ENCODE peak calls at places on chromosomes 11 and 22, in four cellular contexts. V is AG04449, K is stomach, E is foreskin fibroblast. W is an unnamed sample.

GRCh38 chr11:86232556-86232955 is 12.0 kb upstream of the EED start:
- DNase-seq in V (no peak), K (no peak), E (no peak), W (no peak)

GRCh38 chr11:129749141-129749540 is 66.5 kb upstream of the TMEM45B start:
- DNase-seq in V (no peak), K (no peak), E (no peak), W (no peak)

GRCh38 chr11:30585067-30585891 is 874 bp downstream of the MPPED2 start:
- DNase-seq in V (no peak), K (peak), E (no peak), W (no peak)

GRCh38 chr11:110086892-110087309 is 6.3 kb upstream of the ZC3H12C start:
- DNase-seq in V (peak), K (no peak), E (peak), W (peak)

GRCh38 chr11:59676205-59676604 is 7.4 kb upstream of the PATL1 start:
- DNase-seq in V (no peak), K (no peak), E (no peak), W (no peak)

GRCh38 chr22:46084943-46085830 is 65.1 kb upstream of the PPARA start:
- DNase-seq in V (no peak), K (peak), E (peak), W (no peak)

GRCh38 chr22:19962246-19962908 is 20.8 kb upstream of the TXNRD2 start:
- DNase-seq in V (no peak), K (peak), E (peak), W (no peak)

GRCh38 chr11:17991799-17992433 is 20.9 kb downstream of the SERGEF start:
- DNase-seq in V (no peak), K (peak), E (peak), W (no peak)

GRCh38 chr11:128179049-128179448 is 408.3 kb downstream of the ETS1 start:
- DNase-seq in V (no peak), K (no peak), E (no peak), W (no peak)

GRCh38 chr22:20291604-20292063 is 23.5 kb upstream of the RTN4R start:
- DNase-seq in V (no peak), K (no peak), E (no peak), W (no peak)

GRCh38 chr11:124867700-124868099 is 2.5 kb downstream of the ROBO3 start:
- DNase-seq in V (no peak), K (no peak), E (no peak), W (no peak)

GRCh38 chr11:73284106-73284505 is 12.0 kb downstream of the P2RY6 start:
- DNase-seq in V (no peak), K (no peak), E (no peak), W (no peak)

GRCh38 chr11:104127828-104128227 is 36.1 kb downstream of the PDGFD start:
- DNase-seq in V (no peak), K (no peak), E (peak), W (peak)

GRCh38 chr11:120054016-120054752 is 83.7 kb downstream of the TRIM29 start:
- DNase-seq in V (no peak), K (no peak), E (no peak), W (no peak)

GRCh38 chr11:2527621-2528291 is 82.9 kb downstream of the KCNQ1 start:
- DNase-seq in V (no peak), K (no peak), E (no peak), W (no peak)

GRCh38 chr11:83782329-83782728 is 496.2 kb upstream of the CCDC90B start:
- DNase-seq in V (no peak), K (no peak), E (no peak), W (no peak)

GRCh38 chr11:75571625-75572024 is 9.6 kb downstream of the SERPINH1 start:
- DNase-seq in V (no peak), K (no peak), E (no peak), W (no peak)

GRCh38 chr11:2312232-2313042 is 10.6 kb downstream of the TSPAN32 start:
- DNase-seq in V (no peak), K (no peak), E (peak), W (no peak)

GRCh38 chr22:20635227-20635591 is 127.8 kb downstream of the MED15 start:
- DNase-seq in V (no peak), K (no peak), E (no peak), W (no peak)

GRCh38 chr11:45876401-45876800 is 9.1 kb upstream of the MAPK8IP1 start:
- DNase-seq in V (no peak), K (no peak), E (no peak), W (no peak)

GRCh38 chr11:68010058-68011041 is at the start of gene ALDH3B1:
- DNase-seq in V (no peak), K (peak), E (peak), W (peak)

GRCh38 chr11:5700422-5701064 is 11.0 kb downstream of the TRIM22 start:
- DNase-seq in V (no peak), K (no peak), E (no peak), W (no peak)
- H3K4me3 ChIP-seq in V (no peak), K (no peak), E (no peak), W (no peak)

GRCh38 chr22:24436553-24436952 is 9.2 kb downstream of the ADORA2A start:
- DNase-seq in V (no peak), K (no peak), E (no peak), W (no peak)

GRCh38 chr22:24437820-24438328 is 10.5 kb downstream of the ADORA2A start:
- DNase-seq in V (no peak), K (no peak), E (no peak), W (no peak)

GRCh38 chr22:24435323-24435645 is 7.9 kb downstream of the ADORA2A start:
- DNase-seq in V (no peak), K (no peak), E (no peak), W (no peak)

GRCh38 chr22:24435861-24436351 is 8.5 kb downstream of the ADORA2A start:
- DNase-seq in V (no peak), K (no peak), E (peak), W (peak)

DNA sequence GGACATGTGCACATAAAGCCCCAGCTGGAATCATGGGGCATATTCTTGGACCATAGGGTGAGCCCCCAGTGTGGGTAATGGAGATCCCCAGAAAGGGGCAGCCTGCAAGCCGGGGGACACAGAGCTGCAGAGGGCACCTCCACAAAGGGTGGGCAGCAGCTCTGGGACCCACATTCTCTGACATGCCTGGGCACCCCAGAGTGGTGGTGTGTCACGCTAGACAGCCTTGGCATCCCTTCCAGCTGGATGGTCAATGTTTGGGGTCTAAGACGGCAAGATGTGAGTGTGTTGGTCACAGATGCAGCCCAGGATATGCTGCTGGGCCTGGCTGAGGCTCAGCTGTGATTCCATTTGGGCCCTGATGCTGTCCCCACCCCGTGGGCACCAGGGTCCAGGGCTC is 9.7 kb downstream of the ADORA2A start:
- DNase-seq in V (no peak), K (no peak), E (no peak), W (no peak)
- H3K4me3 ChIP-seq in V (no peak), K (no peak), E (no peak), W (no peak)

DNA sequence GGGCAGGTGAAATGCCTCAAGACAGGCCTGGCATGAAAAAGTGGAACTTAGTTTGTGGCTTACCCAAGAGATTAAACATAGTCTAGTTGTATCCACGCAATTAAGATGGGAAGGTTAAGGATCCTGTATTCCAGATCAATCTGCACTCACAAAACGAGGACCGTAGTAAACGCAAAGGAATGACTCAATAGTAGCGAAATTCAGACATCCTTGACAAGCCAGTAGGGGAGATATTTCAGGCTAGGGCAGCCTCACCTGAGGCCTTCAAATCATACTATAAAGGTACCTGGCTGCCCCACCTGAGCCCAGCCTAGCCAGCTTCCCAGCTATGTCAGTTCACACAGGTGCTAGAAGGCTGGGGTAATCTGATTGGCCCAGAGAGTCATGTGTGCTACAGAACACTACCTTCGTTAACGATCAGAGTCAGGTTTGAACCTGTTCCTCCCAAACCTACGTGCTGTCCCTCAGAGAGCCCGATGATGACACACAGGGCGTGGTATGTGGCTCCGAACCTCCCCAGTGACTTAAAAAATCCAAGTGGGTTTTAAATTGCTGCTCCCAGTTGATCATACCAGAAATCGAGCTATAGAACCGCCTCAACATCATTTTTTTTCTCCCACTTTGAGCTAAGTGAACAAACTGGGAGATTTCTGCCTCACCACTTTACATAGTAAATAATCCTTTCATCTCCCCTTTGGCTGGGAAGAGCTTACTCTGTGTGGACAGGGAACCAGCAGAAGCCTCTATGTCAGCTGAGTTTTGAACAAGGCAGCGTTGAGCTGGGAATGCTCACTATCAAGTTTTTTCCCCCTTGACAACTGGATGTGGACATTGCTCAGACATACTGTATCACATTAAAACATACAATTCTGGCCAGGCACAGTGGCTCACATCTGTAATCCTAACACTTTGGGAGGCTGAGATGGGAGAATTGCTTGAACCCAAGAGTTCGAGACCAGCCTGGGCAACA is 46.3 kb downstream of the AHNAK start:
- DNase-seq in V (no peak), K (no peak), E (no peak), W (no peak)
- H3K4me3 ChIP-seq in V (no peak), K (no peak), E (no peak), W (no peak)

GRCh38 chr11:111604392-111605009 is 2.3 kb downstream of the SIK2 start:
- DNase-seq in V (no peak), K (no peak), E (no peak), W (no peak)
- H3K4me3 ChIP-seq in V (peak), K (peak), E (peak), W (peak)

GRCh38 chr22:44550666-44551491 is 52.8 kb upstream of the RTL6 start:
- DNase-seq in V (peak), K (peak), E (peak), W (peak)
- H3K4me3 ChIP-seq in V (peak), K (peak), E (peak), W (peak)